ENCODE peak calls at places on chromosomes 5 and 9, in six cellular contexts. D is astrocyte; P is CD8-positive, alpha-beta T cell; G is esophagus squamous epithelium; Q is left ventricle myocardium inferior; N is mesendoderm. Z is an unnamed sample.

GRCh38 chr9:115262477-115262876 is 144.5 kb upstream of the TNC start:
- DNase-seq in D (peak), P (no peak), G (no peak), Q (peak), N (peak), Z (peak)

GRCh38 chr9:109192732-109193361 is 25.8 kb upstream of the FRRS1L start:
- DNase-seq in D (no peak), P (no peak), G (no peak), Q (no peak), N (peak), Z (peak)

GRCh38 chr5:112614285-112614684 is 123.4 kb upstream of the APC start:
- DNase-seq in D (no peak), P (no peak), G (no peak), Q (no peak), N (no peak), Z (no peak)

GRCh38 chr9:33818167-33818831 is 1.3 kb downstream of the UBE2R2 start:
- DNase-seq in D (no peak), P (no peak), G (no peak), Q (peak), N (peak), Z (no peak)

GRCh38 chr9:6827370-6827949 is 69.7 kb downstream of the KDM4C start:
- DNase-seq in D (peak), P (peak), G (no peak), Q (no peak), N (peak), Z (peak)

GRCh38 chr9:81138173-81138572 is 551.2 kb downstream of the TLE1 start:
- DNase-seq in D (no peak), P (no peak), G (no peak), Q (no peak), N (peak), Z (no peak)

GRCh38 chr5:42131081-42131480 is 206.0 kb downstream of the FBXO4 start:
- DNase-seq in D (no peak), P (no peak), G (no peak), Q (no peak), N (peak), Z (no peak)

GRCh38 chr5:90131734-90132133 is 277.8 kb downstream of the CETN3 start:
- DNase-seq in D (peak), P (no peak), G (no peak), Q (no peak), N (no peak), Z (no peak)

GRCh38 chr5:170565077-170565476 is 61.3 kb downstream of the KCNIP1 start:
- DNase-seq in D (no peak), P (no peak), G (no peak), Q (no peak), N (no peak), Z (no peak)

GRCh38 chr9:26375448-26375847 is 517.2 kb downstream of the CAAP1 start:
- DNase-seq in D (no peak), P (no peak), G (no peak), Q (no peak), N (no peak), Z (no peak)

GRCh38 chr5:25955337-25955736 is 1083.0 kb downstream of the CDH9 start:
- DNase-seq in D (no peak), P (no peak), G (no peak), Q (no peak), N (no peak), Z (no peak)

GRCh38 chr5:17216974-17217325 is 481 bp upstream of the BASP1 start:
- DNase-seq in D (peak), P (no peak), G (no peak), Q (no peak), N (peak), Z (peak)

GRCh38 chr5:110809006-110809405 is 70.2 kb downstream of the SLC25A46 start:
- DNase-seq in D (no peak), P (no peak), G (no peak), Q (no peak), N (no peak), Z (no peak)

GRCh38 chr9:88690628-88691027 is 155.7 kb downstream of the NXNL2 start:
- DNase-seq in D (no peak), P (no peak), G (no peak), Q (no peak), N (no peak), Z (peak)

GRCh38 chr9:111094433-111095421 is 56.5 kb upstream of the LPAR1 start:
- DNase-seq in D (peak), P (no peak), G (no peak), Q (no peak), N (no peak), Z (peak)

GRCh38 chr9:34578241-34579096 is 11.1 kb downstream of the CNTFR start:
- DNase-seq in D (peak), P (no peak), G (no peak), Q (no peak), N (peak), Z (no peak)

GRCh38 chr5:61069150-61069549 is 93.1 kb downstream of the SMIM15 start:
- DNase-seq in D (no peak), P (no peak), G (no peak), Q (no peak), N (no peak), Z (no peak)

GRCh38 chr5:83197326-83197725 is 120.0 kb downstream of the XRCC4 start:
- DNase-seq in D (no peak), P (no peak), G (no peak), Q (no peak), N (no peak), Z (no peak)

GRCh38 chr5:15752886-15753285 is 252.9 kb downstream of the FBXL7 start:
- DNase-seq in D (peak), P (no peak), G (no peak), Q (peak), N (no peak), Z (peak)

GRCh38 chr5:94908889-94909480 is 290.5 kb downstream of the SLF1 start:
- DNase-seq in D (peak), P (no peak), G (no peak), Q (no peak), N (peak), Z (no peak)

GRCh38 chr9:119559986-119560385 is 190.8 kb upstream of the BRINP1 start:
- DNase-seq in D (no peak), P (no peak), G (no peak), Q (no peak), N (peak), Z (no peak)

GRCh38 chr5:2659071-2659470 is 92.4 kb downstream of the IRX2 start:
- DNase-seq in D (peak), P (no peak), G (no peak), Q (no peak), N (no peak), Z (no peak)

GRCh38 chr9:81687521-81688261 is 1.7 kb downstream of the TLE1 start:
- DNase-seq in D (peak), P (no peak), G (no peak), Q (peak), N (peak), Z (peak)

DNA sequence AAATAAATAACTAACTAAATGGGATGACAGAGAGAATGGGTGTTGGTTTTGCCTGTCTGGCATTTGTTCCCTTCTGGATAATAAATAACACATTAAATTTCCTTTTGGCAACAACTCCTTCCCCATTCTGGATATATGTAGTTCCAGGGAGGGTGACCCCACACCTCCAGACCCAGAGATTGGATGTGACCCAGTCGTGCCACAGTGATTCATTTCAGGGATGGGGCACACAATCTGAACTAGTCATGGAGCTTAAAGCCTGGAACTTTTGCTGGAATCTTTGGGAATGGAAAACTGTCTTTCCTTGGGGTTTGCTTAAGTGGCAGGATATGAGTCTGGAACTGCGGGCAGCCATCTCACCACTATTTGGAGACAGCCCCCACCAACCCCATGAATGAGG is 11.3 kb downstream of the KLF9 start:
- DNase-seq in D (no peak), P (no peak), G (no peak), Q (no peak), N (no peak), Z (no peak)
- H3K27ac ChIP-seq in D (peak), P (no peak), G (peak), Q (peak), N (no peak), Z (peak)

GRCh38 chr9:126468141-126468825 is 141.7 kb downstream of the MVB12B start:
- DNase-seq in D (no peak), P (no peak), G (no peak), Q (no peak), N (no peak), Z (no peak)

GRCh38 chr9:126464694-126465441 is 138.2 kb downstream of the MVB12B start:
- DNase-seq in D (no peak), P (no peak), G (no peak), Q (no peak), N (no peak), Z (no peak)

GRCh38 chr9:126463426-126463825 is 136.8 kb downstream of the MVB12B start:
- DNase-seq in D (no peak), P (no peak), G (no peak), Q (no peak), N (no peak), Z (no peak)

GRCh38 chr9:126462617-126463016 is 136.0 kb downstream of the MVB12B start:
- DNase-seq in D (no peak), P (no peak), G (no peak), Q (no peak), N (no peak), Z (no peak)

GRCh38 chr9:126465977-126466376 is 139.3 kb downstream of the MVB12B start:
- DNase-seq in D (no peak), P (no peak), G (no peak), Q (no peak), N (no peak), Z (no peak)
- H3K4me3 ChIP-seq in D (no peak), P (no peak), G (no peak), Q (no peak), N (no peak), Z (no peak)

GRCh38 chr9:129080312-129080607 is 651 bp upstream of the DOLPP1 start:
- DNase-seq in D (no peak), P (no peak), G (no peak), Q (no peak), N (no peak), Z (no peak)

GRCh38 chr9:129078691-129079503 is 2.0 kb upstream of the DOLPP1 start:
- DNase-seq in D (no peak), P (no peak), G (no peak), Q (no peak), N (peak), Z (no peak)

GRCh38 chr9:129080608-129081387 is at the start of gene DOLPP1:
- DNase-seq in D (peak), P (peak), G (peak), Q (peak), N (peak), Z (peak)

GRCh38 chr9:129079829-129080228 is 1.1 kb upstream of the DOLPP1 start:
- DNase-seq in D (no peak), P (no peak), G (no peak), Q (no peak), N (no peak), Z (no peak)

DNA sequence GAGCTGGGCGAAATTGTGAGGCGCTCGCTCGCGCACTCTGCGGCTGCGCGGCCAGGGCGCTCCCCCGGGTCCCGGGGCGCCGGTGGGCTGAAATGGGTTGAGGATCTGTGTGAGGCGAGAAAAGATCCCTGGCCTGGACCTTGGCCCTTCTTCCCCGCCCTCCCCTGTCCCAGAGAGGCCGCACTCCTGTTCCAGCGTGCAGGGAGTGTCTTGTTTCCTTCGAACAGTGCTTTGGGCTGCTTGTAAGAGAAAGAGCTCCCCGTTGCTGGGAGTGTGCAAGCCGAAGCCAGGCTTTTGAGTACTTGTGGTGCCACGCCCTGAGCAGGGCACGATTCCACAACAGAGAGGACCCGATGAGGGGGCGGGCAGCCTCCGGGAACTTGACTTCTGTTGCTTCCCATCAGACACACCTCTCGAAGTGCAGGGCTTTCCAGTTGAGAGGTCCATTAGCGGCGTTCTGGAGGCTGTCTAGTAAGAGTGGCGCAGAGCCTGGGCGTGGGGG is 528 bp downstream of the DOLPP1 start:
- DNase-seq in D (no peak), P (no peak), G (no peak), Q (no peak), N (no peak), Z (no peak)
- H3K27ac ChIP-seq in D (peak), P (peak), G (peak), Q (peak), N (peak), Z (peak)

DNA sequence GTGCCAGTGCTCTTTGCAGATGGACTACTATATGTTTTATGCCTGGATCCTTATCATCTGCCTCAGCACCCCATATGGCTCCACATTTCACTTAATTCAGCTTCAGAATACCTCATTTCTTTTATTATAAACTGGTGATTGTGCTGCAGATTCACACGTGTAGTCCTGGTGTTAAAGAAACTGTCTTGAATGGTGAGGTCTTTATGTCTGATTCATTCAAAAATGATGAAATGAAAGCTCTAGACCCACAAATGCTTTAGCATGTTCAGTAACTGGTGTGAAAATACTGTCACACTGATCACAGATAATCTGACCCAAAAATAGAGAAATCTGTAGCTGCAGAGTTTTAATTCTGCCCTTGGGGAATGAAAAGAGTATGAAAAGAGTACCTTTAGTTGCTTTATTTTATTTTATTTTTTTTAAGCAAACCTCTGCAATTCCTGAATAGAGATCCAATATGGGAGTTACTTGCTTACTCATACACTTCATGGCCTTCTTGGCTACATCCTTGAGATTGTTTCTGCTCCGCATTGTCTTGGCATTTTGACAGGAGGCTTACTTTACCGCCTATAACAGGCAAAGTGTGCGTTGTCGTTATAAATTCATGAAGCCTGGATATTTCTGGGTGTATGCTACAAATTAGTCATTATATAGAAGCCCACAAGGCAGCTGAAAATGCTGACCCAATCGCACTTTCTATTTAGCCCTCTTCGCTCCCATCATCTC is 2.7 kb downstream of the RGMB start:
- DNase-seq in D (peak), P (no peak), G (no peak), Q (no peak), N (no peak), Z (no peak)
- H3K4me3 ChIP-seq in D (peak), P (no peak), G (peak), Q (peak), N (no peak), Z (no peak)

GRCh38 chr9:114172981-114173833 is 17.9 kb downstream of the COL27A1 start:
- DNase-seq in D (peak), P (no peak), G (no peak), Q (no peak), N (no peak), Z (peak)
- H3K27ac ChIP-seq in D (no peak), P (no peak), G (peak), Q (peak), N (no peak), Z (no peak)

DNA sequence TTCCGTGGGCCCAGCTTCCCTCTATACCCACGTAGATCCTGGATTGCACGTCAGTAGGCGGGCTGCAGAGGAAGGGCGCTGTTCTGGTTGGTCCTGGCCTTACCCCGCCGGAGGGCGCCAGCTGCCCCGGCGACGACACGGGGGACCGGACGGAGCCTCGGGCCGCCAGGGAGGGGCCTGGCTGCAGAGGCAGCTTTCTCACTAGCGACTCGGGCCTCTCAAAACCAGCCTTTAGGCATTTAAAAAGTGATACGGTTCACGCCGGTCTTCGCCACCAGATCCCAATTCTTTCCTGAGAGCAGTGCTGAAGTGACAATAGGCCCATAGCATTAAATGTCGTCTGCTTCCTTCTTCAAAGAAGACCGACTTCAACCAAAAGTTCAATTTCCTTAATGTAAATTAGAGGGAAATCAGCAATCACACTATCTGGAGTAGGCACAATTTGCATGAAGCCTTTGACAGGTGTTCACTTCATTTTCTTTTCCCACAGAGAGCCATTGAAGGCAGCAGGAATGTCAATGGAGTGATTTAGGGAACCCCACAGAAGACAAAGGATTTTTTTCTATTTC is 17.6 kb upstream of the UBE2D2 start:
- DNase-seq in D (peak), P (peak), G (peak), Q (peak), N (peak), Z (peak)
- H3K4me3 ChIP-seq in D (no peak), P (peak), G (no peak), Q (peak), N (no peak), Z (peak)

Z was measured in adrenal gland.